ENCODE peak calls at places on chromosomes 11 and 22, in eight cellular contexts. A is amygdala; W is colonic mucosa; R is stimulated activated CD8-positive, alpha-beta memory T cell treated with anti-CD3 and anti-CD28 coated beads, Interleukin-4, amount 100 ng/mL, for 1 hour; B is GM03348; E is NCI-H1092; I is C1 segment of cervical spinal cord; C is activated naive CD8-positive, alpha-beta T cell treated with anti-CD3 and anti-CD28 coated beads, Interleukin-2, amount 50 U/mL, for 24 hours. V is an unnamed sample.

GRCh38 chr22:20957691-20958440 is 9.2 kb upstream of the AIFM3 start:
- DNase-seq in E (no peak), R (no peak), A (no peak), B (peak; percentile 69), W (peak; percentile 79), C (no peak), I (no peak), V (no peak)

GRCh38 chr11:44108260-44108659 is 12.8 kb downstream of the EXT2 start:
- DNase-seq in R (no peak), E (no peak), W (no peak), I (no peak), A (no peak), C (no peak), B (no peak), V (no peak)

GRCh38 chr22:40679249-40679963 is at the start of gene MCHR1:
- DNase-seq in I (no peak), C (no peak), W (no peak), R (no peak), A (no peak), B (peak; percentile 38), E (no peak), V (no peak)

GRCh38 chr11:11985016-11985715 is 23.3 kb downstream of the DKK3 start:
- DNase-seq in W (no peak), C (no peak), A (no peak), E (no peak), B (peak; percentile 72), R (no peak), I (no peak), V (no peak)

GRCh38 chr11:33500865-33501479 is 199.7 kb downstream of the C11orf91 start:
- DNase-seq in A (no peak), E (no peak), W (no peak), B (peak; percentile 44), R (no peak), C (no peak), I (no peak), V (peak; percentile 43)

GRCh38 chr22:24325105-24325757 is 54.6 kb downstream of the SPECC1L start:
- DNase-seq in R (no peak), E (no peak), B (peak; percentile 84), A (no peak), W (peak; percentile 34), C (no peak), I (no peak), V (peak; percentile 78)

GRCh38 chr11:45028921-45029680 is 78.4 kb upstream of the TP53I11 start:
- DNase-seq in C (no peak), I (no peak), A (no peak), R (no peak), W (no peak), E (no peak), B (no peak), V (no peak)

GRCh38 chr11:86061483-86061882 is 7.4 kb downstream of the PICALM start:
- DNase-seq in E (no peak), A (no peak), I (no peak), W (no peak), R (no peak), C (no peak), B (no peak), V (no peak)

GRCh38 chr22:50101870-50102565 is 12.2 kb downstream of the MOV10L1 start:
- DNase-seq in W (no peak), B (no peak), E (no peak), A (no peak), I (no peak), R (no peak), C (no peak), V (no peak)

GRCh38 chr11:72343159-72343756 is 91.1 kb downstream of the CLPB start:
- DNase-seq in C (no peak), I (no peak), B (no peak), E (no peak), W (no peak), R (no peak), A (no peak), V (no peak)

GRCh38 chr22:41048791-41049717 is 43.3 kb upstream of the EP300 start:
- DNase-seq in I (no peak), A (no peak), B (peak; percentile 92), C (no peak), E (no peak), R (no peak), W (peak; percentile 52), V (peak; percentile 45)

GRCh38 chr11:102237096-102237735 is 80.1 kb upstream of the BIRC3 start:
- DNase-seq in I (no peak), C (no peak), R (no peak), W (no peak), B (peak; percentile 43), E (no peak), A (no peak), V (no peak)

GRCh38 chr11:59184876-59185275 is 12.9 kb downstream of the DTX4 start:
- DNase-seq in E (no peak), R (no peak), C (no peak), W (no peak), A (no peak), B (no peak), I (no peak), V (no peak)

GRCh38 chr11:26522912-26523610 is 49.0 kb downstream of the MUC15 start:
- DNase-seq in W (no peak), R (no peak), E (no peak), I (no peak), B (no peak), A (no peak), C (no peak), V (peak; percentile 1)

GRCh38 chr11:65290448-65291165 is 24.1 kb upstream of the CDC42EP2 start:
- DNase-seq in W (peak; percentile 85), C (no peak), B (peak; percentile 92), A (peak; percentile 58), R (no peak), I (peak; percentile 70), E (no peak), V (peak; percentile 100)

GRCh38 chr11:134696455-134696854 is 284.4 kb upstream of the B3GAT1 start:
- DNase-seq in I (no peak), W (no peak), C (no peak), E (no peak), B (no peak), A (no peak), R (no peak), V (no peak)

GRCh38 chr22:28231423-28231822 is 312.4 kb upstream of the PITPNB start:
- DNase-seq in B (peak; percentile 55), E (no peak), W (no peak), R (no peak), C (no peak), A (no peak), I (no peak), V (no peak)

GRCh38 chr22:49197500-49197899 is 630.2 kb downstream of the BRD1 start:
- DNase-seq in A (peak; percentile 18), R (no peak), E (no peak), C (no peak), W (no peak), I (no peak), B (no peak), V (no peak)

GRCh38 chr11:46335271-46335670 is 12.0 kb upstream of the DGKZ start:
- DNase-seq in R (no peak), C (no peak), A (no peak), E (no peak), I (no peak), B (no peak), W (no peak), V (no peak)

GRCh38 chr11:121936375-121936774 is 179.6 kb downstream of the BLID start:
- DNase-seq in C (no peak), R (no peak), B (peak; percentile 44), E (no peak), W (no peak), A (no peak), I (no peak), V (no peak)

GRCh38 chr22:36471341-36471821 is 10.1 kb downstream of the TXN2 start:
- DNase-seq in W (no peak), C (no peak), A (no peak), E (no peak), R (no peak), I (no peak), B (no peak), V (no peak)